ENCODE peak calls at places on chromosome 12, in four cellular contexts. F is GM06990; Z is CD8-positive, alpha-beta memory T cell; S is upper lobe of right lung. H is an unnamed sample.

GRCh38 chr12:123808167-123808566 is 46.1 kb downstream of the DNAH10 start:
- DNase-seq in F (no peak), Z (no peak), S (no peak), H (peak; percentile 30)

GRCh38 chr12:39490500-39491276 is 47.8 kb upstream of the KIF21A start:
- DNase-seq in F (no peak), Z (no peak), S (no peak), H (no peak)

GRCh38 chr12:68839183-68840147 is 31.5 kb downstream of the MDM2 start:
- DNase-seq in F (no peak), Z (no peak), S (no peak), H (no peak)

GRCh38 chr12:116635487-116635886 is 76.3 kb downstream of the MAP1LC3B2 start:
- DNase-seq in F (peak; percentile 32), Z (no peak), S (no peak), H (peak; percentile 98)

GRCh38 chr12:79691299-79692248 is 810 bp upstream of the PAWR start:
- DNase-seq in F (no peak), Z (no peak), S (no peak), H (peak; percentile 31)

GRCh38 chr12:82708507-82708906 is 21.8 kb downstream of the TMTC2 start:
- DNase-seq in F (no peak), Z (no peak), S (no peak), H (no peak)

GRCh38 chr12:114820773-114821172 is 136.8 kb upstream of the TBX3 start:
- DNase-seq in F (no peak), Z (no peak), S (no peak), H (no peak)

GRCh38 chr12:67915335-67915851 is 73.9 kb upstream of the IFNG-AS1 start:
- DNase-seq in F (no peak), Z (no peak), S (no peak), H (no peak)

GRCh38 chr12:82400819-82401218 is 42.5 kb downstream of the METTL25 start:
- DNase-seq in F (no peak), Z (no peak), S (no peak), H (no peak)

GRCh38 chr12:102939670-102940222 is 17.7 kb upstream of the ASCL1 start:
- DNase-seq in F (no peak), Z (no peak), S (no peak), H (no peak)